ENCODE peak calls at places on chromosomes 13 and 19, in ten cellular contexts. H is ovary; C is CD4-positive, alpha-beta T cell; P is esophagus squamous epithelium; L is CD8-positive, alpha-beta T cell; T is tibial artery; K is neural progenitor cell; U is heart right ventricle; V is right atrium auricular region; Y is body of pancreas. D is an unnamed sample.

GRCh38 chr13:114199961-114200672 is 21.1 kb downstream of the CFAP97D2 start:
- DNase-seq in H (no peak), C (no peak), P (no peak), L (no peak), T (no peak), K (no peak), U (no peak), V (no peak), Y (no peak), D (no peak)

GRCh38 chr19:38878575-38879399 is 712 bp upstream of the RINL start:
- DNase-seq in H (no peak), C (no peak), P (no peak), L (peak), T (no peak), K (no peak), U (no peak), V (no peak), Y (no peak), D (no peak)

GRCh38 chr19:46756544-46756888 is 10.3 kb upstream of the STRN4 start:
- DNase-seq in H (no peak), C (no peak), P (no peak), L (no peak), T (no peak), K (no peak), U (no peak), V (no peak), Y (no peak), D (no peak)

GRCh38 chr13:24683833-24684599 is 3.8 kb downstream of the ATP12A start:
- DNase-seq in H (no peak), C (peak), P (no peak), L (peak), T (no peak), K (peak), U (peak), V (no peak), Y (peak), D (peak)

GRCh38 chr19:33487901-33488817 is 33.4 kb downstream of the PEPD start:
- DNase-seq in H (no peak), C (peak), P (no peak), L (no peak), T (peak), K (no peak), U (no peak), V (no peak), Y (no peak), D (no peak)

GRCh38 chr13:44103721-44104490 is 224.2 kb downstream of the LACC1 start:
- DNase-seq in H (no peak), C (no peak), P (no peak), L (no peak), T (no peak), K (no peak), U (no peak), V (no peak), Y (no peak), D (no peak)

GRCh38 chr19:52140077-52140710 is 456 bp upstream of the ZNF616 start:
- DNase-seq in H (no peak), C (no peak), P (no peak), L (no peak), T (no peak), K (no peak), U (no peak), V (no peak), Y (no peak), D (no peak)

GRCh38 chr13:57632276-57633140 is 964 bp downstream of the PCDH17 start:
- DNase-seq in H (no peak), C (no peak), P (no peak), L (no peak), T (peak), K (peak), U (peak), V (no peak), Y (peak), D (no peak)

GRCh38 chr19:49447485-49448431 is 3.9 kb downstream of the PIH1D1 start:
- DNase-seq in H (peak), C (no peak), P (no peak), L (no peak), T (no peak), K (peak), U (no peak), V (no peak), Y (peak), D (peak)

GRCh38 chr13:78595819-78596700 is 7.3 kb downstream of the POU4F1 start:
- DNase-seq in H (no peak), C (no peak), P (no peak), L (no peak), T (no peak), K (peak), U (no peak), V (no peak), Y (no peak), D (no peak)

GRCh38 chr13:33644607-33645543 is 173.1 kb upstream of the RFC3 start:
- DNase-seq in H (no peak), C (no peak), P (no peak), L (no peak), T (no peak), K (no peak), U (peak), V (no peak), Y (no peak), D (no peak)

GRCh38 chr19:42442833-42443232 is at the start of gene CXCL17:
- DNase-seq in H (no peak), C (no peak), P (no peak), L (no peak), T (no peak), K (no peak), U (no peak), V (no peak), Y (peak), D (no peak)

GRCh38 chr19:40717325-40717879 is 490 bp downstream of the ITPKC start:
- DNase-seq in H (no peak), C (no peak), P (no peak), L (no peak), T (no peak), K (no peak), U (peak), V (no peak), Y (no peak), D (no peak)

GRCh38 chr19:30492581-30492980 is 120.4 kb downstream of the ZNF536 start:
- DNase-seq in H (no peak), C (no peak), P (no peak), L (no peak), T (no peak), K (no peak), U (no peak), V (no peak), Y (no peak), D (no peak)

GRCh38 chr13:24130134-24130792 is 30.3 kb upstream of the SPATA13 start:
- DNase-seq in H (no peak), C (no peak), P (no peak), L (no peak), T (no peak), K (no peak), U (no peak), V (no peak), Y (no peak), D (no peak)

GRCh38 chr19:6059996-6060599 is 50.2 kb downstream of the RFX2 start:
- DNase-seq in H (no peak), C (no peak), P (no peak), L (peak), T (peak), K (no peak), U (no peak), V (peak), Y (no peak), D (no peak)

GRCh38 chr19:40695881-40696280 is 5.4 kb upstream of the NUMBL start:
- DNase-seq in H (no peak), C (no peak), P (no peak), L (no peak), T (no peak), K (no peak), U (no peak), V (no peak), Y (no peak), D (no peak)

GRCh38 chr19:11295665-11296245 is at the start of gene TSPAN16:
- DNase-seq in H (no peak), C (no peak), P (no peak), L (no peak), T (no peak), K (peak), U (no peak), V (no peak), Y (no peak), D (no peak)

GRCh38 chr13:39306639-39307589 is 268.7 kb downstream of the NHLRC3 start:
- DNase-seq in H (no peak), C (no peak), P (no peak), L (no peak), T (no peak), K (no peak), U (no peak), V (no peak), Y (no peak), D (no peak)

GRCh38 chr19:4507150-4507452 is 11.2 kb downstream of the PLIN4 start:
- DNase-seq in H (no peak), C (no peak), P (no peak), L (no peak), T (no peak), K (no peak), U (no peak), V (no peak), Y (no peak), D (no peak)

GRCh38 chr19:21109116-21109515 is 27.1 kb downstream of the ZNF714 start:
- DNase-seq in H (no peak), C (no peak), P (no peak), L (no peak), T (no peak), K (no peak), U (no peak), V (no peak), Y (no peak), D (no peak)

GRCh38 chr19:49073514-49074378 is 1.2 kb upstream of the KCNA7 start:
- DNase-seq in H (no peak), C (no peak), P (no peak), L (no peak), T (no peak), K (peak), U (no peak), V (no peak), Y (no peak), D (no peak)

GRCh38 chr13:23443878-23444277 is 10.4 kb upstream of the SACS start:
- DNase-seq in H (no peak), C (no peak), P (no peak), L (no peak), T (no peak), K (no peak), U (no peak), V (no peak), Y (no peak), D (no peak)

GRCh38 chr13:85970727-85971126 is 171.5 kb upstream of the SLITRK6 start:
- DNase-seq in H (no peak), C (no peak), P (no peak), L (no peak), T (no peak), K (no peak), U (no peak), V (no peak), Y (no peak), D (no peak)

GRCh38 chr13:72622546-72622945 is 104.9 kb downstream of the MZT1 start:
- DNase-seq in H (no peak), C (no peak), P (no peak), L (no peak), T (no peak), K (no peak), U (no peak), V (no peak), Y (no peak), D (no peak)

GRCh38 chr13:89910166-89910565 is 1437.3 kb upstream of the MIR17HG start:
- DNase-seq in H (no peak), C (no peak), P (no peak), L (no peak), T (no peak), K (no peak), U (no peak), V (no peak), Y (no peak), D (no peak)

GRCh38 chr13:69585656-69586055 is 522.0 kb upstream of the ATXN8OS start:
- DNase-seq in H (no peak), C (no peak), P (no peak), L (no peak), T (no peak), K (no peak), U (no peak), V (no peak), Y (no peak), D (no peak)

GRCh38 chr13:36718686-36719085 is 44.9 kb downstream of the SERTM1 start:
- DNase-seq in H (no peak), C (no peak), P (no peak), L (no peak), T (no peak), K (no peak), U (no peak), V (no peak), Y (no peak), D (no peak)

GRCh38 chr13:46172531-46172991 is 9.4 kb downstream of the LCP1 start:
- DNase-seq in H (no peak), C (peak), P (no peak), L (peak), T (no peak), K (no peak), U (no peak), V (no peak), Y (no peak), D (no peak)

GRCh38 chr19:45114116-45114515 is 21.1 kb downstream of the PPP1R37 start:
- DNase-seq in H (no peak), C (no peak), P (no peak), L (no peak), T (no peak), K (no peak), U (no peak), V (no peak), Y (no peak), D (no peak)

GRCh38 chr13:53100394-53101063 is 71.9 kb downstream of the OLFM4 start:
- DNase-seq in H (no peak), C (no peak), P (no peak), L (no peak), T (no peak), K (no peak), U (no peak), V (no peak), Y (no peak), D (no peak)

GRCh38 chr19:17954401-17954800 is 12.5 kb upstream of the KCNN1 start:
- DNase-seq in H (no peak), C (no peak), P (no peak), L (no peak), T (no peak), K (no peak), U (no peak), V (no peak), Y (no peak), D (no peak)

GRCh38 chr19:9848060-9848459 is 12.9 kb downstream of the PIN1 start:
- DNase-seq in H (no peak), C (peak), P (no peak), L (peak), T (no peak), K (peak), U (no peak), V (no peak), Y (peak), D (no peak)

GRCh38 chr13:48749144-48749543 is 95.4 kb downstream of the CYSLTR2 start:
- DNase-seq in H (no peak), C (no peak), P (no peak), L (no peak), T (no peak), K (no peak), U (no peak), V (no peak), Y (no peak), D (no peak)

GRCh38 chr19:30476997-30477396 is 104.8 kb downstream of the ZNF536 start:
- DNase-seq in H (no peak), C (no peak), P (no peak), L (no peak), T (no peak), K (no peak), U (no peak), V (no peak), Y (no peak), D (no peak)

GRCh38 chr19:45069056-45069455 is 7.2 kb downstream of the ZNF296 start:
- DNase-seq in H (no peak), C (no peak), P (no peak), L (no peak), T (no peak), K (peak), U (no peak), V (no peak), Y (no peak), D (peak)

GRCh38 chr19:16661480-16662034 is 618 bp downstream of the TMEM38A start:
- DNase-seq in H (peak), C (peak), P (no peak), L (peak), T (peak), K (peak), U (peak), V (peak), Y (peak), D (peak)
- H3K27ac ChIP-seq in H (no peak), C (no peak), P (peak), L (no peak), T (peak), K (no peak), U (peak), V (peak), Y (no peak), D (peak)

DNA sequence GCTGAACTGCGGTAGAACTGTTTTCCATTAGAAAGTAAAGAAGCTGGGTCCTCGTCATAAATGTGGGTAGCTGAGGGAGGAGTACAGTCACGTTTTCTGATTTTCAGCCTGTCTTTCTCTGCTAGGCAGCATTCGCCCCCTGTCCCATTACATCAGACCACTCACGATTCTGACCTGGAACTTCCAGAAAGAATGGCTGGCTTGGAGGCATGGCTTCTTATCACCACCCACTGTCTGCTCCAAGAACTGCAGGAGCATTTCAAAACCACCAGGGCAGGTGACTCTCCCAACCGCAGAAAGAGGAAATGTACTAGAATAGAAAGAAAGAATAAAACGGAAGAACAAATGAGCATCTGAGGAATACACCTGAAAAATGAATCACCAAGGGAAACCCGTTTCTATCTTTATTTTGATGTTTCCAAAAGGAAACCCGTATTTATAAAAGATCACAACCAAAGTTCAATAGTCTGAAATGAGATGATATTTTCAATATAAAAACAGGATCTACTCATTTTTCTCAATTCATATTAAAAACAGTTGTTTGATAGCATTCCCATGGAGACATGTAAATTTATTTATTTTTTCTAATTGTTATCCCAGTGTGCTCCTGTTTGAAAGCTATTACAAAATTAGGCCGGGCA is 22.1 kb upstream of the POMP start:
- DNase-seq in H (peak), C (peak), P (peak), L (peak), T (no peak), K (peak), U (peak), V (peak), Y (peak), D (no peak)
- TF ChIP-seq CTCF in H (no peak), C (peak), P (peak), L (peak), T (peak), K (peak), U (peak), V (peak), Y (peak), D (peak)

GRCh38 chr13:29855009-29855408 is 4.6 kb upstream of the UBL3 start:
- DNase-seq in H (no peak), C (no peak), P (no peak), L (no peak), T (no peak), K (no peak), U (no peak), V (no peak), Y (no peak), D (no peak)
- H3K27ac ChIP-seq in H (no peak), C (no peak), P (no peak), L (no peak), T (no peak), K (no peak), U (no peak), V (no peak), Y (no peak), D (no peak)

GRCh38 chr13:50485979-50486935 is 357.2 kb downstream of the DLEU7 start:
- DNase-seq in H (no peak), C (no peak), P (no peak), L (no peak), T (no peak), K (no peak), U (no peak), V (no peak), Y (no peak), D (no peak)

GRCh38 chr13:50484472-50485113 is 358.9 kb downstream of the DLEU7 start:
- DNase-seq in H (no peak), C (no peak), P (no peak), L (no peak), T (no peak), K (no peak), U (no peak), V (no peak), Y (no peak), D (no peak)

GRCh38 chr13:50481936-50482335 is 361.6 kb downstream of the DLEU7 start:
- DNase-seq in H (no peak), C (no peak), P (no peak), L (no peak), T (no peak), K (no peak), U (no peak), V (no peak), Y (no peak), D (no peak)

DNA sequence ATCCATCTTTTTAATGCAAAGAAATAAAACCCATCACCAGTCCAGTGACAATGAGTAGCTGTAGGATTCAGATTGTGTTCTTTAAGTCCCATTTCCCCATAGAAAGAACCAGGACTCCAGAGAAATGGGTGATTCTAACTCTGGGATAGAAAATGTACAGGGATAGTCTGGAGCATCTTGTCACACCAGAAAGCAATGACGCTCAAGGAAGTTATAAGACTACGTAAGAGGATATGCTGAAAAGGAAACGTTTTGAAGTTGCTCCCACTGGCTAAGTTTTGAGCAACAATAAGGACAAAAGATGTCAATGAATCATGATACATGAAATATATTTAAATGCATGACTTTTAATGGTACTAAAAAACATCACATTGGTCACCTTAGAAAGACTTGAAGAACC is 360.1 kb downstream of the DLEU7 start:
- DNase-seq in H (no peak), C (no peak), P (no peak), L (no peak), T (no peak), K (no peak), U (no peak), V (no peak), Y (no peak), D (no peak)
- TF ChIP-seq CTCF in H (no peak), C (no peak), P (no peak), L (no peak), T (no peak), K (no peak), U (no peak), V (no peak), Y (no peak), D (no peak)

DNA sequence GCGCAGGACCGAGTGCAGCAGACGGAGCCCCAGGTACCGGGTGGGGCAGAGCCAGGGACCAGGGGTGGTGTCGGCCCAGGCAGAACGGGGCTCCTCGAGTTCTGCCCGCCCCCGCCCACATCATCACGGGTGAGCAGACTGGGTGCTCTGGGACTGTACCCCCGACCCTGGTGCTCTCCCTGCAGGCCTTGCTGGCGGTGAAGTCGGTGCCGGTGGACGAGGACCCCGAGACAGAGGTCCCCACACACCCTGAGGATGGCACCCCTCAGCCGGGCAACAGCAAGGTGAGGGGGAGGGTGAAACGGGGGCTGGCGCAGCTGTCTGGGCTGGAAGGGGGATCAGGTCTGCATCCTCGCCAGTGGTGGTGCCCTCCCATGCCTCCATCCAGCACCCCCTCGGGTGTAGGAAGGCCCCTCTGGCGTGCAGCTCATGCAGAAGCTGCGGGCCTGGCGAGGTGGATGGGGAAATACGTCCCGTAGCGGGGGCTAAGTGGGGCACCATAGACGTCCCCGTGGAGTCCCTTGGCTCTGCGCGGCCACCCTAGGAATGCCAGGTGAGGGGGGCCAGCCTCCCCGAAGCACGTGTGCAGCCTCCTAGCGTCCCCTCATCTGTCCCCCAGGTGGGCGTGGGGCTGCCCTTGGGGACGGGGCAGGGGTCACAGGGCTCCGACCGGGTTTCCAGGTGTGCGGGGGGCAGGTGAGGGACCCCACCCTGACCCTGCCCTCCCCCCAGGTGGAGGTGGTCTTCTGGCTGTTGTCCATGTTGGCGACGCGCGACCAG is 6.4 kb downstream of the APC2 start:
- DNase-seq in H (no peak), C (no peak), P (no peak), L (no peak), T (no peak), K (no peak), U (no peak), V (no peak), Y (no peak), D (no peak)
- H3K27ac ChIP-seq in H (no peak), C (no peak), P (no peak), L (no peak), T (no peak), K (no peak), U (no peak), V (no peak), Y (no peak), D (no peak)

GRCh38 chr19:57578487-57579205 is at the start of gene ZNF416:
- DNase-seq in H (peak), C (peak), P (peak), L (peak), T (peak), K (peak), U (peak), V (peak), Y (peak), D (peak)
- TF ChIP-seq CTCF in H (no peak), C (no peak), P (no peak), L (no peak), T (no peak), K (peak), U (peak), V (peak), Y (peak), D (peak)